ENCODE peak calls at places on chromosomes 16 and 17, in five cellular contexts. V is hippocampal formation; J is A549; N is CD4-positive, alpha-beta T cell; H is pulmonary artery endothelial cell. Z is an unnamed sample.

GRCh38 chr17:58391302-58391984 is 25.9 kb downstream of the RNF43 start:
- DNase-seq in V (no peak), J (peak; percentile 67), N (no peak), H (peak; percentile 80), Z (no peak)

GRCh38 chr17:42142371-42142896 is 12.4 kb downstream of the RAB5C start:
- DNase-seq in V (no peak), J (no peak), N (no peak), H (no peak), Z (no peak)

GRCh38 chr17:79644617-79645016 is 33.8 kb upstream of the RBFOX3 start:
- DNase-seq in V (no peak), J (no peak), N (no peak), H (no peak), Z (no peak)

GRCh38 chr17:1271020-1271423 is 778 bp downstream of the BHLHA9 start:
- DNase-seq in V (no peak), J (no peak), N (no peak), H (no peak), Z (no peak)

GRCh38 chr16:11201498-11202259 is 54.3 kb downstream of the SOCS1 start:
- DNase-seq in V (no peak), J (peak; percentile 36), N (no peak), H (peak; percentile 57), Z (no peak)

GRCh38 chr17:51230306-51230705 is 29.5 kb downstream of the MBTD1 start:
- DNase-seq in V (no peak), J (no peak), N (no peak), H (no peak), Z (peak; percentile 22)

GRCh38 chr17:57902800-57903759 is 52.1 kb downstream of the CUEDC1 start:
- DNase-seq in V (peak; percentile 65), J (peak; percentile 99), N (no peak), H (peak; percentile 58), Z (no peak)

GRCh38 chr17:64603987-64604386 is 58.1 kb downstream of the SMURF2 start:
- DNase-seq in V (no peak), J (no peak), N (no peak), H (no peak), Z (no peak)

GRCh38 chr16:70529051-70529777 is 5.6 kb downstream of the SF3B3 start:
- DNase-seq in V (no peak), J (peak; percentile 62), N (no peak), H (no peak), Z (peak; percentile 75)

GRCh38 chr16:89371386-89371785 is 119.0 kb downstream of the ANKRD11 start:
- DNase-seq in V (no peak), J (no peak), N (no peak), H (no peak), Z (no peak)

GRCh38 chr16:66131156-66131807 is 235.2 kb upstream of the CDH5 start:
- DNase-seq in V (no peak), J (no peak), N (no peak), H (no peak), Z (no peak)

GRCh38 chr17:12627177-12627629 is 38.5 kb upstream of the MYOCD start:
- DNase-seq in V (no peak), J (peak; percentile 85), N (no peak), H (no peak), Z (no peak)

GRCh38 chr17:5881849-5882248 is 188.3 kb upstream of the WSCD1 start:
- DNase-seq in V (no peak), J (no peak), N (no peak), H (no peak), Z (no peak)

GRCh38 chr16:22670551-22670970 is 143.4 kb upstream of the HS3ST2 start:
- DNase-seq in V (peak; percentile 15), J (peak; percentile 60), N (no peak), H (no peak), Z (peak; percentile 87)

GRCh38 chr16:15765880-15766279 is 90.9 kb downstream of the MYH11 start:
- DNase-seq in V (peak; percentile 9), J (peak; percentile 69), N (no peak), H (no peak), Z (peak; percentile 93)

GRCh38 chr17:3558603-3559269 is 1.1 kb upstream of the TRPV3 start:
- DNase-seq in V (no peak), J (no peak), N (peak; percentile 7), H (no peak), Z (peak; percentile 74)

GRCh38 chr16:88387177-88387576 is 4.4 kb downstream of the ZNF469 start:
- DNase-seq in V (no peak), J (no peak), N (no peak), H (no peak), Z (no peak)